ENCODE peak calls at places on chromosomes 2 and 18, in eight cellular contexts. D is left lung; F is D341Med; J is naive thymus-derived CD8-positive, alpha-beta T cell; R is GM03348; A is KG1; M is glutamatergic neuron; I is effector memory CD8-positive, alpha-beta T cell. E is an unnamed sample.

GRCh38 chr2:46117379-46117778 is 179.8 kb upstream of the EPAS1 start:
- DNase-seq in D (no peak), F (no peak), J (no peak), R (peak), A (no peak), M (no peak), I (no peak), E (no peak)

GRCh38 chr2:206993512-206993911 is 54.2 kb downstream of the CPO start:
- DNase-seq in D (no peak), F (no peak), J (no peak), R (no peak), A (no peak), M (no peak), I (no peak), E (no peak)

GRCh38 chr2:167697961-167698360 is 549.4 kb downstream of the STK39 start:
- DNase-seq in D (no peak), F (no peak), J (no peak), R (no peak), A (no peak), M (no peak), I (no peak), E (no peak)

GRCh38 chr2:98293931-98294687 is 52.1 kb upstream of the CNGA3 start:
- DNase-seq in D (no peak), F (no peak), J (no peak), R (no peak), A (no peak), M (no peak), I (no peak), E (no peak)

GRCh38 chr2:114252713-114253112 is 189.7 kb upstream of the DPP10 start:
- DNase-seq in D (no peak), F (no peak), J (no peak), R (no peak), A (no peak), M (no peak), I (no peak), E (no peak)

GRCh38 chr2:160051374-160051800 is 11.0 kb downstream of the PLA2R1 start:
- DNase-seq in D (no peak), F (no peak), J (no peak), R (peak), A (no peak), M (no peak), I (no peak), E (no peak)

GRCh38 chr18:23994361-23994902 is 20.1 kb upstream of the TTC39C start:
- DNase-seq in D (no peak), F (peak), J (no peak), R (peak), A (no peak), M (no peak), I (peak), E (peak)

GRCh38 chr2:169047253-169048250 is 16.4 kb upstream of the ABCB11 start:
- DNase-seq in D (no peak), F (no peak), J (no peak), R (no peak), A (no peak), M (no peak), I (no peak), E (no peak)

GRCh38 chr2:186303091-186303490 is 183.0 kb upstream of the ZC3H15 start:
- DNase-seq in D (no peak), F (no peak), J (no peak), R (no peak), A (no peak), M (no peak), I (no peak), E (no peak)

GRCh38 chr2:74297391-74297790 is 45.8 kb downstream of the SLC4A5 start:
- DNase-seq in D (no peak), F (no peak), J (no peak), R (no peak), A (no peak), M (no peak), I (no peak), E (no peak)

GRCh38 chr2:128644156-128644555 is 325.5 kb upstream of the HS6ST1 start:
- DNase-seq in D (no peak), F (peak), J (no peak), R (no peak), A (no peak), M (peak), I (no peak), E (no peak)

GRCh38 chr2:19138264-19138825 is 220.1 kb downstream of the OSR1 start:
- DNase-seq in D (no peak), F (no peak), J (no peak), R (no peak), A (no peak), M (no peak), I (no peak), E (no peak)

GRCh38 chr2:175366814-175367213 is 185.3 kb upstream of the ATP5MC3 start:
- DNase-seq in D (no peak), F (peak), J (no peak), R (peak), A (peak), M (peak), I (peak), E (peak)

GRCh38 chr2:26957524-26957923 is 12.9 kb upstream of the MAPRE3 start:
- DNase-seq in D (no peak), F (no peak), J (no peak), R (no peak), A (no peak), M (no peak), I (no peak), E (no peak)

GRCh38 chr2:64692401-64692800 is 38.7 kb upstream of the SERTAD2 start:
- DNase-seq in D (no peak), F (no peak), J (no peak), R (no peak), A (no peak), M (no peak), I (no peak), E (no peak)

GRCh38 chr2:23530909-23531276 is 145.9 kb downstream of the KLHL29 start:
- DNase-seq in D (no peak), F (no peak), J (no peak), R (no peak), A (no peak), M (no peak), I (no peak), E (no peak)

GRCh38 chr2:158741631-158742030 is 53.5 kb upstream of the DAPL1 start:
- DNase-seq in D (no peak), F (no peak), J (no peak), R (no peak), A (no peak), M (no peak), I (no peak), E (no peak)

GRCh38 chr2:234218261-234219180 is 168.0 kb downstream of the SPP2 start:
- DNase-seq in D (no peak), F (no peak), J (no peak), R (peak), A (no peak), M (no peak), I (no peak), E (no peak)

GRCh38 chr2:29714333-29714732 is 207.1 kb downstream of the ALK start:
- DNase-seq in D (no peak), F (no peak), J (no peak), R (no peak), A (no peak), M (no peak), I (no peak), E (no peak)

GRCh38 chr2:107635883-107636282 is 190.8 kb upstream of the RGPD4 start:
- DNase-seq in D (no peak), F (no peak), J (no peak), R (peak), A (no peak), M (no peak), I (no peak), E (no peak)

GRCh38 chr2:64524604-64525322 is 635 bp downstream of the AFTPH start:
- DNase-seq in D (no peak), F (peak), J (no peak), R (peak), A (no peak), M (peak), I (no peak), E (no peak)

GRCh38 chr2:168175469-168175868 is 71.9 kb downstream of the STK39 start:
- DNase-seq in D (no peak), F (no peak), J (no peak), R (no peak), A (no peak), M (no peak), I (no peak), E (no peak)

GRCh38 chr2:33291278-33292013 is 185.0 kb upstream of the RASGRP3 start:
- DNase-seq in D (no peak), F (no peak), J (no peak), R (peak), A (no peak), M (no peak), I (no peak), E (no peak)

GRCh38 chr2:232486558-232487384 is 863 bp downstream of the ECEL1 start:
- DNase-seq in D (peak), F (no peak), J (no peak), R (no peak), A (no peak), M (peak), I (no peak), E (no peak)

GRCh38 chr2:223860809-223861738 is 23.7 kb upstream of the AP1S3 start:
- DNase-seq in D (no peak), F (no peak), J (no peak), R (peak), A (no peak), M (no peak), I (no peak), E (no peak)

GRCh38 chr2:240523451-240524281 is 34.1 kb downstream of the ANKMY1 start:
- DNase-seq in D (no peak), F (peak), J (no peak), R (peak), A (no peak), M (no peak), I (no peak), E (no peak)

GRCh38 chr2:28649481-28650260 is 102.0 kb upstream of the PPP1CB start:
- DNase-seq in D (no peak), F (no peak), J (no peak), R (no peak), A (no peak), M (no peak), I (no peak), E (no peak)

GRCh38 chr18:74654637-74655036 is 57.0 kb downstream of the ZNF407 start:
- DNase-seq in D (no peak), F (no peak), J (no peak), R (peak), A (no peak), M (no peak), I (no peak), E (no peak)

GRCh38 chr2:162146906-162147305 is 5.1 kb downstream of the GCG start:
- DNase-seq in D (no peak), F (no peak), J (no peak), R (no peak), A (no peak), M (no peak), I (no peak), E (no peak)

GRCh38 chr18:78859686-78860085 is 119.9 kb upstream of the SALL3 start:
- DNase-seq in D (no peak), F (peak), J (no peak), R (no peak), A (no peak), M (no peak), I (no peak), E (no peak)

GRCh38 chr2:216551669-216552068 is 53.0 kb downstream of the RPL37A start:
- DNase-seq in D (no peak), F (no peak), J (no peak), R (no peak), A (no peak), M (no peak), I (no peak), E (no peak)

GRCh38 chr2:153163055-153163454 is 315.5 kb downstream of the RPRM start:
- DNase-seq in D (no peak), F (peak), J (no peak), R (peak), A (no peak), M (no peak), I (no peak), E (peak)

GRCh38 chr2:41932241-41933034 is 115.4 kb upstream of the PKDCC start:
- DNase-seq in D (peak), F (no peak), J (no peak), R (peak), A (no peak), M (no peak), I (no peak), E (no peak)